ENCODE peak calls at places on chromosomes 13 and 19, in eight cellular contexts. Z is neural progenitor cell; S is CD8-positive, alpha-beta memory T cell; R is neuronal stem cell; D is IMR-90; W is breast epithelium; O is CD4-positive, alpha-beta T cell; T is transverse colon. J is an unnamed sample. For H3K9me3, the result is how much of the 10 kb centered on the place peaks cover.

GRCh38 chr19:39828015-39828633 is 5.8 kb downstream of the DYRK1B start:
- DNase-seq in O (no peak), W (no peak), R (no peak), T (peak), Z (no peak), S (peak), D (no peak), J (no peak)

GRCh38 chr19:33445752-33446070 is 72.2 kb downstream of the CEBPG start:
- DNase-seq in T (no peak), Z (no peak), W (peak), S (no peak), O (no peak), D (no peak), R (no peak), J (no peak)

GRCh38 chr19:55405638-55406037 is 1.9 kb downstream of the UBE2S start:
- DNase-seq in R (no peak), T (no peak), D (no peak), W (no peak), S (no peak), O (no peak), Z (no peak), J (no peak)

GRCh38 chr19:54607782-54608150 is 14.3 kb downstream of the LILRA1 start:
- DNase-seq in T (no peak), D (no peak), S (no peak), W (no peak), R (no peak), O (no peak), Z (no peak), J (no peak)

GRCh38 chr13:43964698-43965097 is 85.0 kb downstream of the LACC1 start:
- DNase-seq in T (no peak), D (no peak), R (no peak), S (no peak), Z (no peak), W (no peak), O (no peak), J (no peak)

GRCh38 chr13:100694722-100695644 is 20.4 kb upstream of the TMTC4 start:
- DNase-seq in D (peak), T (peak), R (peak), S (no peak), O (no peak), W (no peak), Z (peak), J (no peak)

GRCh38 chr13:72255908-72256307 is 388.9 kb upstream of the DACH1 start:
- DNase-seq in R (peak), W (no peak), T (peak), O (no peak), D (no peak), S (no peak), Z (peak), J (no peak)

GRCh38 chr13:84994582-84994981 is 804.6 kb downstream of the SLITRK6 start:
- DNase-seq in O (no peak), W (no peak), R (no peak), D (no peak), T (no peak), Z (no peak), S (no peak), J (no peak)

GRCh38 chr13:48302920-48303330 is 626 bp upstream of the RB1 start:
- DNase-seq in W (no peak), Z (no peak), O (no peak), D (peak), R (no peak), T (no peak), S (no peak), J (no peak)

GRCh38 chr19:33282036-33282686 is 20.2 kb downstream of the CEBPA start:
- DNase-seq in Z (no peak), R (no peak), W (no peak), S (no peak), D (no peak), T (no peak), O (no peak), J (no peak)

GRCh38 chr13:43874512-43875092 is 4.9 kb downstream of the CCDC122 start:
- DNase-seq in T (no peak), W (no peak), R (no peak), Z (no peak), O (no peak), S (no peak), D (peak), J (no peak)

GRCh38 chr19:11479470-11480080 is 1.3 kb downstream of the ELAVL3 start:
- DNase-seq in T (peak), R (peak), O (no peak), W (no peak), D (no peak), Z (peak), S (no peak), J (no peak)

DNA sequence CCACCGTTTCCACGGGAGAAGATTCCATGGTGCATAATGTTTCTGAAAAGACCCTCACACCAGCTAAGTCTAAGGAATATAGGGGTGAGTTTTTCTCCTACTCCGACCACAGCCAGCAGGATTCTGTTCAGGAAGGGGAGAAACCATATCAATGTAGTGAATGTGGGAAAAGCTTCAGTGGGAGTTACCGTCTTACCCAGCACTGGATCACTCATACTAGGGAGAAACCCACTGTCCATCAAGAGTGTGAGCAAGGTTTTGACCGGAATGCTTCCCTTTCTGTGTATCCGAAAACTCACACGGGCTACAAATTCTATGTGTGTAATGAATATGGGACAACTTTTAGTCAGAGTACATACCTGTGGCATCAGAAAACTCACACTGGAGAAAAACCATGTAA is 19.1 kb downstream of the ZNF473 start:
- DNase-seq in T (no peak), S (no peak), D (no peak), O (no peak), Z (no peak), R (no peak), W (no peak), J (no peak)
- H3K9me3 ChIP-seq in T (under half), S (under half), D (half or more), O (under half), Z (under half), R (half or more), W (under half), J (under half)

GRCh38 chr13:112885242-112885781 is 83.7 kb upstream of the MCF2L start:
- DNase-seq in W (no peak), D (no peak), R (no peak), Z (no peak), T (no peak), O (no peak), S (peak), J (no peak)
- H3K9me3 ChIP-seq in W (under half), D (under half), R (under half), Z (under half), T (under half), O (under half), S (under half), J (under half)

DNA sequence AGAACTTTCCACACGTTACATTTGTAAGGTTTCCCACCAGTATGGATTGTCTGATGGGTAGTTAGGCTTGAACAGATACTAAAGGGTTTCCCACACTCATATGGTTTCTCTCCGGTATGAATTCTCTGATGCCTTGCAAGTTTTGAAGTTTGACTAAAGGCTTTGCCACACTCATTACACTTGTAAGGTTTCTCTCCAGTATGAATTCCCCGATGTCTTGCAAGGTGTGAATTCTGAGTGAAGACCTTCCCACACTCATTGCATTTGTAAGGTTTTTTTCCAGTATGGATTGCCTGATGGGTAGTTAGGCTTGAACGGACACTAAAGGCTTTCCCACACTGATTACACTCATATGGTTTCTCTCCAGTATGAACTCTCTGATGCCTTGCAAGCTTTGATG is 7.6 kb upstream of the ZNF415 start:
- DNase-seq in R (no peak), W (no peak), D (no peak), T (no peak), S (no peak), O (no peak), Z (no peak), J (no peak)
- H3K9me3 ChIP-seq in R (under half), W (half or more), D (under half), T (half or more), S (under half), O (half or more), Z (under half), J (under half)

GRCh38 chr19:52099497-52100138 is 4.1 kb upstream of the ZNF841 start:
- DNase-seq in T (no peak), W (no peak), S (no peak), Z (no peak), R (no peak), D (no peak), O (no peak), J (no peak)

GRCh38 chr19:52102782-52103181 is 7.2 kb upstream of the ZNF841 start:
- DNase-seq in D (no peak), O (no peak), S (no peak), W (no peak), R (no peak), Z (no peak), T (no peak), J (no peak)

DNA sequence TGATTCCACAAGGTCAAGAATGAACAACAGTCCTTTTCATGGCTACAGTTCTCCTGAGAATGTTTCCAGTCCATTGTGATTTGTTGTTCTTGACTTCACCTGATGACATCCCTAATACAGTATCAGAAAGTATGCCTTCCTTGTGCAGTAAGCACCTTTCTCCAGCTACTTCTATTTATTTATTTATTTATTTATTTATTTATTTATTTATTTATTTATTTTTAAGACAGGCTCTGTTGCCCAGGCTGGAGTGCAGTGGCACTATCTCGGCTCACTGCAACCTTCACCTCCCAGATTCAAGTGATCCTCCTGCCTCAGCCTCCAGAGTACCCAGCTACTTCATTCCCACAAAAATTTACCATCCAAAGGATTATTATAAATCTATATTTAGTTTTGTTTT is 6.6 kb upstream of the ZNF841 start:
- DNase-seq in Z (no peak), S (no peak), O (no peak), T (no peak), D (no peak), W (no peak), R (no peak), J (no peak)
- H3K9me3 ChIP-seq in Z (under half), S (under half), O (under half), T (under half), D (under half), W (under half), R (under half), J (under half)

GRCh38 chr19:51824603-51825002 is 29.6 kb downstream of the FPR3 start:
- DNase-seq in S (no peak), Z (no peak), T (no peak), W (no peak), O (no peak), R (no peak), D (no peak), J (no peak)
- H3K9me3 ChIP-seq in S (under half), Z (under half), T (under half), W (under half), O (half or more), R (under half), D (under half), J (under half)

GRCh38 chr19:51983361-51983760 is 3.3 kb downstream of the ZNF350 start:
- DNase-seq in W (no peak), O (no peak), Z (no peak), R (no peak), T (no peak), D (no peak), S (no peak), J (no peak)

DNA sequence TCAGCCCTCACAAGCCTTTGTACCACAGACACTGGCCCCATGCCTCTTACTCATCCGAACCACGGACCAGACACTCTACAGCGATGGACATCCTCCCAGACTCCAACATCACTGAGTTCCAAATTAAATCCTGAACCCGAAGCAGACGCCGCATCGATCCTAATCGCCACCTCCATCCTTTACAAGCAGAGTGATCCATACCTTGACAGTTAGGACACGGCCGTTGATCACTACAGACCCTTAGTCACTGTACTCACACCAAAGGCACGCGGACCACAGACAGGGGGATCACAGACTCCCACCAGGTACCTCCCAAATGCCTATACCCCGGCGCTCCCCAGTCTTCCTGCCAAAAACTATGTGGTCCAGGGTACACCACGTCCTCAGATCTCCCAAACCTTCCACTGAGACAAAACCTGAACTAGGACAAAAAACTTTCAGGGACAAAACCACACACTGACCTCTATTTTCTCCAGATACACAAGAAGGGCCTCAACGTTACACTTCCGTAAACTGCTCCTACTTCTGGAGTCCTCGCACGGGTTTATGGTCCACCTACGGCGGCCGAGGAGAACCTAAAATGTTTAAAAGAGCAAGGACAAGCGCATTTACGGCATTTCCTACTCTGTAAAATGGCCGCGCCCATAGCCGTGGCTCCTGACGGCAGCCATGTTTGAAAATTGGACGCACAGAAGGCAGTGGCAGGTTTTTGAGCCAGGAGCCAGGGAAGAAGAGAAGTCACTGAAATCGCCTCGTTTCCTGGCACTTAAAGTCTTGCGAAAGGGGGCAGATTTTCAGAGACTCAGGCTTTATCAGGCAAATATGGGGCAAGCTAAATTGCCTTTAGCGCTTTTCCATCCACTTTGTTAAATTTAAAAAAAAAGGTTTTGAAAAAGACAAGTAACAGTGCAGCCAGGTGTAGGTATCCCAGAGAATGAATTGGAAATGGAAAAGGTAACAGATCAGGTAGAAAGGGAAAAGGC is at the start of gene ZNF350:
- DNase-seq in S (peak), W (peak), D (peak), Z (peak), O (peak), R (peak), T (peak), J (peak)
- H3K9me3 ChIP-seq in S (half or more), W (half or more), D (under half), Z (under half), O (half or more), R (under half), T (half or more), J (under half)